ENCODE peak calls at places on chromosome 15, in six cellular contexts. Q is IMR-90, E is H9, K is H1, Z is neuronal stem cell, Y is mesendoderm. V is an unnamed sample.

GRCh38 chr15:73682597-73683090 is 1.5 kb upstream of the CD276 start:
- DNase-seq in E (no peak), Y (no peak), Z (no peak), K (no peak), Q (no peak), V (no peak)

GRCh38 chr15:78035319-78035718 is 42.2 kb downstream of the TBC1D2B start:
- DNase-seq in Q (no peak), E (no peak), Y (no peak), K (no peak), Z (no peak), V (peak)

GRCh38 chr15:96474274-96474673 is 143.8 kb downstream of the NR2F2 start:
- DNase-seq in E (no peak), K (no peak), Y (no peak), Z (no peak), Q (no peak), V (no peak)

GRCh38 chr15:42274693-42274971 is 1.4 kb upstream of the TMEM87A start:
- DNase-seq in Q (no peak), Z (no peak), K (no peak), Y (no peak), E (no peak), V (no peak)

GRCh38 chr15:32851619-32852416 is 134.0 kb downstream of the GREM1 start:
- DNase-seq in Z (no peak), Y (no peak), Q (peak), E (no peak), K (no peak), V (no peak)

GRCh38 chr15:59291214-59291551 is 81.5 kb downstream of the MYO1E start:
- DNase-seq in Q (no peak), K (no peak), E (no peak), Z (no peak), Y (no peak), V (no peak)

GRCh38 chr15:53836618-53837017 is 77.2 kb upstream of the WDR72 start:
- DNase-seq in Q (no peak), Z (no peak), K (no peak), E (no peak), Y (no peak), V (no peak)

GRCh38 chr15:48644827-48645557 is 517 bp downstream of the FBN1 start:
- DNase-seq in Z (peak), E (peak), Y (peak), K (no peak), Q (peak), V (peak)

GRCh38 chr15:100031665-100032357 is 298.6 kb upstream of the LYSMD4 start:
- DNase-seq in E (no peak), Q (no peak), K (no peak), Z (no peak), Y (no peak), V (no peak)

GRCh38 chr15:57403007-57403406 is 26.7 kb downstream of the CGNL1 start:
- DNase-seq in E (no peak), Z (no peak), K (no peak), Y (no peak), Q (no peak), V (no peak)

GRCh38 chr15:91116379-91117067 is 16.5 kb downstream of the SV2B start:
- DNase-seq in K (no peak), Q (no peak), Y (no peak), Z (no peak), E (no peak), V (no peak)

GRCh38 chr15:40095381-40096093 is 13.1 kb downstream of the BMF start:
- DNase-seq in Q (no peak), E (no peak), Y (no peak), K (no peak), Z (no peak), V (no peak)

GRCh38 chr15:40091861-40092415 is 16.7 kb downstream of the BMF start:
- DNase-seq in K (no peak), Z (no peak), Q (no peak), Y (peak), E (no peak), V (peak)

GRCh38 chr15:40092416-40093223 is 16.1 kb downstream of the BMF start:
- DNase-seq in E (no peak), Y (no peak), Q (peak), Z (no peak), K (no peak), V (peak)

GRCh38 chr15:40094156-40094555 is 14.5 kb downstream of the BMF start:
- DNase-seq in Z (no peak), E (no peak), Y (no peak), K (no peak), Q (no peak), V (no peak)

GRCh38 chr15:40093224-40093842 is 15.3 kb downstream of the BMF start:
- DNase-seq in Z (no peak), E (no peak), Y (peak), Q (peak), K (no peak), V (peak)
- H2BK5ac ChIP-seq in Z (no peak), E (no peak), Y (peak), Q (peak), K (peak), V (peak)

GRCh38 chr15:44028349-44028748 is 166.7 kb downstream of the FRMD5 start:
- DNase-seq in K (no peak), Q (peak), E (peak), Y (peak), Z (no peak), V (peak)
- H3K23ac ChIP-seq in K (no peak), Q (peak), E (no peak), Y (no peak), Z (no peak), V (no peak)

DNA sequence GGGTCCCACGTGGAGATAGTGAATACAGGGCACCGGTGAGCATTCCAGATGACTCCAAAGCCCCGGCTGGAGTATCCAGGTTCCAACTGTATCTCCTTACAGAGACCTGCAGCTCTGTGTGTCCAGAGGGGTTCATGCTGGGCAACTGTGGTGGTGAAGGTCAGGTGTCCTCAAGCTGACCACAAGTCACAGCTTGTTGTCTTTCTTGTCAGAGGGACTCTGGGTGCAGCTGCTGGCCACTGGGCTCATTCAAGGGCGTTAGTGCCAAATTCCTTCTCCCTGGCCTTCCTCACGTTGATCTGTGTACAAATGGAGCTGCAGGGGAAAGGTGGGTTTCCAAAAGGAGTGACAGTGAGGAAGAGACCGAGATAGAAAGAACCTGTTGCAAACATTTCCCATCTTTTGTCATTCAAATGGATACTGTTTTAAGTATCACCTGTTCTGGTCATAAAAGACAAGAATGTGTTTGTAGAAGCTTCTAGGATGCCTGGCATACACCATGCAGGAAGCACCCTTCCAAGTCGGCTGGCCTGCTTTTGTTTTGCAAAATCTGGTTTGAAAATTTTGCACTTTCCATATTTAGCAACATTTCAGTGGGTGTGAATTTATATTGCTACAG is 52.5 kb downstream of the CEMIP start:
- DNase-seq in K (no peak), Z (no peak), Q (no peak), Y (no peak), E (no peak), V (no peak)
- H2BK15ac ChIP-seq in K (no peak), Z (no peak), Q (no peak), Y (no peak), E (no peak), V (no peak)

GRCh38 chr15:52678468-52679231 is 538 bp downstream of the ATOSA start:
- DNase-seq in Z (peak), K (peak), Q (peak), E (peak), Y (peak), V (peak)

GRCh38 chr15:52680041-52680391 is 828 bp upstream of the ATOSA start:
- DNase-seq in Q (peak), Z (peak), E (no peak), K (no peak), Y (no peak), V (peak)

GRCh38 chr15:52679232-52680040 is at the start of gene ATOSA:
- DNase-seq in E (peak), Q (peak), Y (peak), K (peak), Z (peak), V (peak)

GRCh38 chr15:52677593-52677992 is 1.6 kb downstream of the ATOSA start:
- DNase-seq in Z (no peak), K (no peak), E (no peak), Q (no peak), Y (no peak), V (no peak)

DNA sequence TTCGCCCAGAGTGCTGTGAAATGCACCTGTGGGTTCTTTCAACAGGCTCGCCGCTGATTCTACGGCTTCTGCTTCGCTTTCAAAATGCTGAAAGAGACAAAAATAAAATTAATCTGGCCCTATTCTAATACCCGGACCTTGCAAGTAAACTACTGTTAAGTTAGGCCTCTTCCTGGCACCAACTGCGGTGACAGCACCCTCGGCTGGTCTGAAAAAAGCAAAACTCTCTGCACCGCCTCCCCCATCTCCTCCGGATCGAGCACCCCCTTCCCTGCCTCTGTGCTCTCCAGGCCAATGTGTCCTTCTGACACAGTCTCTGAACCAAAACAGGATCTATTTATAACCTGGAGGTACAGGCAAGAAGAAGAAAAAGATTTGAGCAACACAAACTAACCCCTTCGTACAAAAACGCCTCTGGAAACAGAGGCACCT is 1.1 kb downstream of the ATOSA start:
- DNase-seq in Y (peak), K (peak), Q (peak), E (peak), Z (peak), V (peak)
- H2BK5ac ChIP-seq in Y (no peak), K (peak), Q (peak), E (no peak), Z (no peak), V (peak)

DNA sequence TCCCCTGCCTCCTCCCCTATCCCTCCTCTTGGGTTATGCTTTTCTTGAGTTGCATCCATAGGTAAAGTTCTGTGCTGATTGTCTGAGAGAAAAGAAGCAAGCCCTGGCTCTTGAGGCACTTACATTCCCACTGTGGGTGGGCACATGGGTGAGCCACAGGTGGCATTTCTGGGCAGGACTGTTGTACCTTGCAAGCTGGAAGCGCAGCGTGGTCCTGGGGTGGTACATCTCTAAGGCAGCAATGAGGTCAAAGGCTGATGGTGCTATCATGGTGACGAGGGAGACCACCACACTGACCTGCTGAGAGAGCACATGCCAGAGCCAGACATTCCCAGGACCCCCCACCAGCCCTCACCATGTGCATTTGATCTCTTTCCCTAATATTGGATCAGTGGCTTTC is 24.7 kb downstream of the TMC3 start:
- DNase-seq in K (no peak), Q (no peak), E (no peak), Z (no peak), Y (no peak), V (no peak)
- H3K23ac ChIP-seq in K (no peak), Q (no peak), E (no peak), Z (peak), Y (no peak), V (no peak)

GRCh38 chr15:62896380-62896866 is 146.1 kb upstream of the TPM1 start:
- DNase-seq in K (no peak), Y (peak), Q (no peak), E (no peak), Z (no peak), V (no peak)
- H2BK15ac ChIP-seq in K (peak), Y (no peak), Q (peak), E (no peak), Z (peak), V (peak)